ENCODE peak calls at places on chromosomes 1 and 21, in seven cellular contexts. W, F, K, U, L, T and Q are unnamed samples.

GRCh38 chr1:113389356-113389952 is 861 bp upstream of the MAGI3 start:
- DNase-seq in W (peak), F (peak), K (no peak), U (no peak), L (no peak), T (no peak), Q (no peak)

GRCh38 chr1:206725053-206725963 is 40.6 kb downstream of the MAPKAPK2 start:
- DNase-seq in W (peak), F (peak), K (peak), U (peak), L (peak), T (peak), Q (no peak)

GRCh38 chr1:20191266-20191665 is 4.9 kb upstream of the PLA2G2C start:
- DNase-seq in W (no peak), F (no peak), K (no peak), U (no peak), L (no peak), T (no peak), Q (no peak)

GRCh38 chr1:185068362-185068761 is 23.0 kb downstream of the RNF2 start:
- DNase-seq in W (no peak), F (no peak), K (no peak), U (no peak), L (no peak), T (no peak), Q (no peak)

GRCh38 chr1:94698759-94699502 is 121.2 kb upstream of the SLC44A3 start:
- DNase-seq in W (peak), F (peak), K (no peak), U (no peak), L (no peak), T (no peak), Q (no peak)

GRCh38 chr21:40102682-40103081 is 235.4 kb downstream of the PCP4 start:
- DNase-seq in W (no peak), F (no peak), K (no peak), U (no peak), L (no peak), T (no peak), Q (no peak)

GRCh38 chr1:31593770-31594632 is 17.7 kb downstream of the TINAGL1 start:
- DNase-seq in W (peak), F (peak), K (peak), U (peak), L (peak), T (peak), Q (peak)

GRCh38 chr1:57112148-57112547 is 146.3 kb upstream of the C8B start:
- DNase-seq in W (no peak), F (peak), K (no peak), U (no peak), L (no peak), T (no peak), Q (no peak)

GRCh38 chr1:59142663-59143487 is 154.0 kb upstream of the FGGY start:
- DNase-seq in W (peak), F (peak), K (no peak), U (no peak), L (no peak), T (no peak), Q (no peak)